ENCODE peak calls at places on chromosomes 2 and 18, in six cellular contexts. P is lower leg skin, W is AG04450, A is chondrocyte, U is kidney, X is RWPE1. Q is an unnamed sample.

GRCh38 chr2:27621524-27621923 is 7.3 kb downstream of the CCDC121 start:
- DNase-seq in X (no peak), P (no peak), W (no peak), A (no peak), U (no peak), Q (no peak)

GRCh38 chr18:44709297-44710117 is 28.8 kb downstream of the SETBP1 start:
- DNase-seq in P (no peak), W (no peak), X (no peak), A (no peak), U (peak; percentile 79), Q (no peak)

GRCh38 chr18:50092250-50092780 is 102.6 kb downstream of the MYO5B start:
- DNase-seq in W (no peak), U (no peak), P (no peak), X (no peak), A (no peak), Q (no peak)

GRCh38 chr18:55152801-55153200 is 193.5 kb upstream of the CCDC68 start:
- DNase-seq in X (peak; percentile 1), W (no peak), A (no peak), P (no peak), U (no peak), Q (no peak)

GRCh38 chr2:80396276-80396675 is 91.7 kb upstream of the LRRTM1 start:
- DNase-seq in W (no peak), P (no peak), X (no peak), A (no peak), U (no peak), Q (no peak)

GRCh38 chr2:85796549-85797262 is 42.9 kb downstream of the ATOH8 start:
- DNase-seq in A (peak; percentile 77), U (peak; percentile 83), X (no peak), W (no peak), P (peak; percentile 85), Q (no peak)

GRCh38 chr2:197184959-197185586 is 125.5 kb downstream of the ANKRD44 start:
- DNase-seq in W (no peak), U (peak; percentile 89), P (peak; percentile 88), A (no peak), X (no peak), Q (no peak)

GRCh38 chr18:77146249-77147080 is 13.9 kb upstream of the MBP start:
- DNase-seq in U (no peak), X (peak; percentile 14), A (no peak), P (peak; percentile 69), W (no peak), Q (no peak)

GRCh38 chr18:10852610-10853303 is 296.6 kb downstream of the PIEZO2 start:
- DNase-seq in W (no peak), P (no peak), A (no peak), X (no peak), U (no peak), Q (no peak)

GRCh38 chr18:79769698-79770500 is 27.8 kb upstream of the KCNG2 start:
- DNase-seq in X (no peak), U (peak; percentile 46), A (peak; percentile 75), P (peak; percentile 60), W (no peak), Q (no peak)

GRCh38 chr18:75208055-75208835 is 694 bp downstream of the PTGR3 start:
- DNase-seq in P (peak; percentile 90), X (no peak), W (no peak), A (no peak), U (peak; percentile 85), Q (peak; percentile 22)

GRCh38 chr2:163734911-163735691 is 707 bp downstream of the FIGN start:
- DNase-seq in W (no peak), P (no peak), X (peak; percentile 22), A (no peak), U (no peak), Q (no peak)

GRCh38 chr2:142710336-142710735 is 167.1 kb upstream of the KYNU start:
- DNase-seq in U (no peak), X (no peak), W (no peak), A (no peak), P (no peak), Q (no peak)
- TF ChIP-seq CTCF in U (no peak), X (no peak), W (no peak), A (no peak), P (no peak), Q (no peak)

GRCh38 chr2:133586978-133587377 is 18.7 kb upstream of the NCKAP5 start:
- DNase-seq in P (no peak), W (no peak), X (peak; percentile 40), A (no peak), U (no peak), Q (no peak)

GRCh38 chr2:133576714-133577113 is 8.5 kb upstream of the NCKAP5 start:
- DNase-seq in W (no peak), X (peak; percentile 20), U (no peak), P (no peak), A (no peak), Q (no peak)

GRCh38 chr2:133579295-133579694 is 11.0 kb upstream of the NCKAP5 start:
- DNase-seq in W (peak; percentile 27), P (no peak), A (no peak), U (no peak), X (peak; percentile 91), Q (no peak)

GRCh38 chr2:133581027-133581760 is 12.9 kb upstream of the NCKAP5 start:
- DNase-seq in X (no peak), P (no peak), W (peak; percentile 36), A (no peak), U (no peak), Q (no peak)
- TF ChIP-seq CTCF in X (no peak), P (no peak), W (no peak), A (no peak), U (no peak), Q (no peak)

GRCh38 chr2:199682001-199682400 is 169.0 kb downstream of the FTCDNL1 start:
- DNase-seq in A (no peak), X (no peak), P (no peak), U (no peak), W (no peak), Q (no peak)

GRCh38 chr2:199680482-199680881 is 170.5 kb downstream of the FTCDNL1 start:
- DNase-seq in P (no peak), X (no peak), U (no peak), A (no peak), W (no peak), Q (no peak)

GRCh38 chr2:199685669-199686068 is 165.3 kb downstream of the FTCDNL1 start:
- DNase-seq in U (no peak), X (no peak), P (no peak), A (no peak), W (no peak), Q (no peak)

GRCh38 chr2:199684832-199685231 is 166.2 kb downstream of the FTCDNL1 start:
- DNase-seq in P (no peak), X (no peak), W (no peak), U (no peak), A (no peak), Q (no peak)

GRCh38 chr2:199684168-199684567 is 166.8 kb downstream of the FTCDNL1 start:
- DNase-seq in U (no peak), W (no peak), P (no peak), X (no peak), A (no peak), Q (no peak)
- TF ChIP-seq CTCF in U (no peak), W (peak; percentile 25), P (no peak), X (no peak), A (peak; percentile 40), Q (no peak)

DNA sequence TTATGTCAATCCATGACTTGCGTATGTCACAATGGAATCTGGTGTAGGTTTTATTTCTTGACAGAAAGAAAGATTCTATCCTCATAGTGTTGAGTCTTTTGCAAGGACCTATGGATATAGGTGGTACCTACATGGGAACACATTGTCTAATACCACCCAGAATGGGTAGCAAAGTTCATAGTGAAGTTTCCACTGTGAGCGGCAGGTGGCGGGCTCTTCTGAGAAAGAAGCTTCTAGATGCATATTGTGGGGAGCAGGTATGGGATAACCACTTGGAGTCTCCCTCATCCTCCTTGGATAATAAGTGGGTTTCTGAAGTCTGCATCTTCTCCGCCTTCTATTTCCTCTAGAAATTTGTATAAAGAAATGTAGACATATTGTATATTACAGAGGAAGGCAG is 44.9 kb downstream of the LINC00305 start:
- DNase-seq in X (no peak), P (no peak), W (no peak), U (no peak), A (no peak), Q (no peak)
- TF ChIP-seq CTCF in X (no peak), P (no peak), W (no peak), U (no peak), A (peak; percentile 11), Q (no peak)

GRCh38 chr2:231450548-231450989 is 13.7 kb downstream of the NCL start:
- DNase-seq in U (no peak), A (no peak), P (no peak), W (no peak), X (no peak), Q (no peak)

GRCh38 chr2:231454361-231454791 is 9.9 kb downstream of the NCL start:
- DNase-seq in X (no peak), U (peak; percentile 14), A (no peak), W (no peak), P (no peak), Q (no peak)

GRCh38 chr2:231455222-231455621 is 9.1 kb downstream of the NCL start:
- DNase-seq in W (no peak), A (no peak), U (peak; percentile 57), X (no peak), P (no peak), Q (no peak)

GRCh38 chr2:231455890-231456289 is 8.4 kb downstream of the NCL start:
- DNase-seq in U (no peak), A (no peak), W (no peak), X (no peak), P (no peak), Q (no peak)

GRCh38 chr2:231452799-231453508 is 11.3 kb downstream of the NCL start:
- DNase-seq in A (no peak), X (no peak), U (peak; percentile 30), W (no peak), P (no peak), Q (no peak)
- TF ChIP-seq CTCF in A (no peak), X (no peak), U (no peak), W (no peak), P (no peak), Q (no peak)

Q was measured in CD8-positive, alpha-beta T cell.